ENCODE peak calls at places on chromosomes 2 and 18, in nine cellular contexts. One of them, this sample, is unnamed.

GRCh38 chr2:173749315-173749714 is 215.9 kb downstream of the SP3 start:
- DNase-seq in AG04450: no peak
- DNase-seq in neural progenitor cell: peak; percentile 29
- DNase-seq in DND-41: no peak
- DNase-seq in astrocyte: peak; percentile 22
- DNase-seq in endodermal cell: no peak
- DNase-seq in thoracic aorta: no peak
- DNase-seq in sigmoid colon: no peak
- DNase-seq in astrocyte of the spinal cord: peak; percentile 61
- DNase-seq in this sample: peak; percentile 71

GRCh38 chr2:12587729-12588522 is 128.8 kb upstream of the TRIB2 start:
- DNase-seq in astrocyte of the spinal cord: peak; percentile 90
- DNase-seq in sigmoid colon: peak; percentile 82
- DNase-seq in astrocyte: peak; percentile 92
- DNase-seq in AG04450: peak; percentile 80
- DNase-seq in DND-41: peak; percentile 10
- DNase-seq in neural progenitor cell: no peak
- DNase-seq in thoracic aorta: no peak
- DNase-seq in endodermal cell: no peak
- DNase-seq in this sample: peak; percentile 97

GRCh38 chr2:29700560-29700959 is 220.8 kb downstream of the ALK start:
- DNase-seq in astrocyte: peak; percentile 93
- DNase-seq in neural progenitor cell: no peak
- DNase-seq in sigmoid colon: no peak
- DNase-seq in astrocyte of the spinal cord: peak; percentile 48
- DNase-seq in thoracic aorta: no peak
- DNase-seq in DND-41: no peak
- DNase-seq in AG04450: peak; percentile 13
- DNase-seq in endodermal cell: no peak
- DNase-seq in this sample: peak; percentile 15

GRCh38 chr2:33240178-33240577 is 236.3 kb upstream of the RASGRP3 start:
- DNase-seq in astrocyte of the spinal cord: peak; percentile 79
- DNase-seq in sigmoid colon: no peak
- DNase-seq in endodermal cell: no peak
- DNase-seq in thoracic aorta: no peak
- DNase-seq in AG04450: peak; percentile 79
- DNase-seq in astrocyte: peak; percentile 84
- DNase-seq in DND-41: no peak
- DNase-seq in neural progenitor cell: no peak
- DNase-seq in this sample: peak; percentile 44

GRCh38 chr2:30346475-30347169 is 100.4 kb upstream of the LCLAT1 start:
- DNase-seq in AG04450: no peak
- DNase-seq in sigmoid colon: peak; percentile 90
- DNase-seq in DND-41: no peak
- DNase-seq in astrocyte of the spinal cord: no peak
- DNase-seq in astrocyte: peak; percentile 20
- DNase-seq in neural progenitor cell: peak; percentile 61
- DNase-seq in endodermal cell: peak; percentile 84
- DNase-seq in thoracic aorta: peak; percentile 41
- DNase-seq in this sample: no peak

GRCh38 chr2:101204400-101205095 is 48.1 kb upstream of the CNOT11 start:
- DNase-seq in DND-41: no peak
- DNase-seq in thoracic aorta: no peak
- DNase-seq in astrocyte of the spinal cord: peak; percentile 13
- DNase-seq in AG04450: no peak
- DNase-seq in neural progenitor cell: no peak
- DNase-seq in astrocyte: no peak
- DNase-seq in sigmoid colon: no peak
- DNase-seq in endodermal cell: no peak
- DNase-seq in this sample: peak; percentile 32

GRCh38 chr18:44341759-44342158 is 338.9 kb upstream of the SETBP1 start:
- DNase-seq in endodermal cell: no peak
- DNase-seq in thoracic aorta: no peak
- DNase-seq in astrocyte: peak; percentile 4
- DNase-seq in AG04450: no peak
- DNase-seq in neural progenitor cell: no peak
- DNase-seq in DND-41: no peak
- DNase-seq in sigmoid colon: no peak
- DNase-seq in astrocyte of the spinal cord: no peak
- DNase-seq in this sample: peak; percentile 12

GRCh38 chr2:170712653-170713279 is 2.4 kb upstream of the SP5 start:
- DNase-seq in neural progenitor cell: peak; percentile 51
- DNase-seq in thoracic aorta: no peak
- DNase-seq in astrocyte of the spinal cord: no peak
- DNase-seq in DND-41: no peak
- DNase-seq in astrocyte: no peak
- DNase-seq in endodermal cell: peak; percentile 79
- DNase-seq in AG04450: no peak
- DNase-seq in sigmoid colon: no peak
- DNase-seq in this sample: no peak

GRCh38 chr2:145744541-145745386 is 1224.8 kb upstream of the ZEB2 start:
- DNase-seq in neural progenitor cell: no peak
- DNase-seq in astrocyte: peak; percentile 99
- DNase-seq in astrocyte of the spinal cord: peak; percentile 95
- DNase-seq in endodermal cell: no peak
- DNase-seq in sigmoid colon: no peak
- DNase-seq in thoracic aorta: no peak
- DNase-seq in AG04450: peak; percentile 68
- DNase-seq in DND-41: no peak
- DNase-seq in this sample: peak; percentile 91

GRCh38 chr2:80496770-80497169 is 192.2 kb upstream of the LRRTM1 start:
- DNase-seq in endodermal cell: no peak
- DNase-seq in thoracic aorta: no peak
- DNase-seq in AG04450: peak; percentile 26
- DNase-seq in sigmoid colon: no peak
- DNase-seq in astrocyte: peak; percentile 83
- DNase-seq in DND-41: no peak
- DNase-seq in astrocyte of the spinal cord: peak; percentile 71
- DNase-seq in neural progenitor cell: no peak
- DNase-seq in this sample: peak; percentile 59

GRCh38 chr2:80501874-80502624 is 197.5 kb upstream of the LRRTM1 start:
- DNase-seq in endodermal cell: no peak
- DNase-seq in astrocyte of the spinal cord: no peak
- DNase-seq in DND-41: no peak
- DNase-seq in astrocyte: no peak
- DNase-seq in thoracic aorta: no peak
- DNase-seq in sigmoid colon: no peak
- DNase-seq in neural progenitor cell: no peak
- DNase-seq in AG04450: no peak
- DNase-seq in this sample: no peak

GRCh38 chr2:80499095-80499494 is 194.5 kb upstream of the LRRTM1 start:
- DNase-seq in endodermal cell: peak; percentile 58
- DNase-seq in DND-41: no peak
- DNase-seq in AG04450: peak; percentile 29
- DNase-seq in astrocyte of the spinal cord: peak; percentile 39
- DNase-seq in astrocyte: peak; percentile 31
- DNase-seq in thoracic aorta: no peak
- DNase-seq in sigmoid colon: no peak
- DNase-seq in neural progenitor cell: peak; percentile 42
- DNase-seq in this sample: peak; percentile 34
- TF ChIP-seq CTCF in endodermal cell: peak; percentile 77
- TF ChIP-seq CTCF in DND-41: peak; percentile 45
- TF ChIP-seq CTCF in AG04450: peak; percentile 82
- TF ChIP-seq CTCF in astrocyte of the spinal cord: peak; percentile 59
- TF ChIP-seq CTCF in astrocyte: peak; percentile 80
- TF ChIP-seq CTCF in thoracic aorta: no peak
- TF ChIP-seq CTCF in sigmoid colon: peak; percentile 37
- TF ChIP-seq CTCF in neural progenitor cell: peak; percentile 63
- TF ChIP-seq CTCF in this sample: peak; percentile 79

DNA sequence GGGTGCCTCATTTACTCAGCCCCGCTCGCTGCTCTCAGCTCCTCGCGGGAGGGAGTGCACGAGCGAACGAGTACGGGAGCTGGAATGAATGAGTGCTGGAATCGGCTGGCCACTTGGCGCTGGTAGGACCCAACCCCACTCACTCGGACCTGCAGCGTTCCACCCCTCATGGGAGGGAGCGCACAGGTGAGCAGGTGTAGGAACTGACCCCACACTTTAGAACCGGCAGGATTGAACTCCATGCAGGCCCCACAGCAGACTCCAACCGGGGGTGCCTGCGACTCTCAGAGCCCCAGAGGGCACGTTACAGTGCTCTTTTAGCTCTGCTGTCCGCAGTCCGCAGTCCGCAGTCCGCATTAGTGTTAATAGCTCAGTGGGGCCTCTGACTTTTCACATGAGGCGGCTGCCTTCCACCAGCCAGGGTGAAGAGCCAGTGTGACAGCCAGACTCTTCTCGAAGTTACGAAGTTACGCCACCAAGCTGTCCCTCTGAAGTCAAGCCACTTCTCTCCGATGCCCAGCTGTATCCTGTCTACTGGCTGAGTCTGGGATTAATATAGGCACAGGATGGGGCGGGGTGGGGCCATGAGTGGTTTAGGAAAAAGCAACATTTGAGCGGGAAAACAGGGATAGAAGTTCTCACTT is 102.7 kb upstream of the ARHGAP15 start:
- DNase-seq in thoracic aorta: no peak
- DNase-seq in neural progenitor cell: peak; percentile 62
- DNase-seq in astrocyte of the spinal cord: no peak
- DNase-seq in endodermal cell: peak; percentile 82
- DNase-seq in astrocyte: no peak
- DNase-seq in DND-41: no peak
- DNase-seq in AG04450: no peak
- DNase-seq in sigmoid colon: no peak
- DNase-seq in this sample: peak; percentile 5
- H3K4me3 ChIP-seq in thoracic aorta: no peak overlapping the region
- H3K4me3 ChIP-seq in neural progenitor cell: peak overlapping the region; percentile 43
- H3K4me3 ChIP-seq in astrocyte of the spinal cord: no peak overlapping the region
- H3K4me3 ChIP-seq in endodermal cell: peak overlapping the region; percentile 63
- H3K4me3 ChIP-seq in astrocyte: peak overlapping the region; percentile 21
- H3K4me3 ChIP-seq in DND-41: no peak overlapping the region
- H3K4me3 ChIP-seq in AG04450: no peak overlapping the region
- H3K4me3 ChIP-seq in sigmoid colon: no peak overlapping the region
- H3K4me3 ChIP-seq in this sample: no peak overlapping the region

GRCh38 chr18:9671214-9671613 is 36.9 kb upstream of the RAB31 start:
- DNase-seq in sigmoid colon: no peak
- DNase-seq in endodermal cell: no peak
- DNase-seq in thoracic aorta: no peak
- DNase-seq in astrocyte of the spinal cord: no peak
- DNase-seq in DND-41: no peak
- DNase-seq in neural progenitor cell: no peak
- DNase-seq in astrocyte: no peak
- DNase-seq in AG04450: no peak
- DNase-seq in this sample: no peak

GRCh38 chr18:9669016-9669415 is 39.1 kb upstream of the RAB31 start:
- DNase-seq in thoracic aorta: no peak
- DNase-seq in DND-41: no peak
- DNase-seq in AG04450: no peak
- DNase-seq in astrocyte: no peak
- DNase-seq in sigmoid colon: no peak
- DNase-seq in astrocyte of the spinal cord: no peak
- DNase-seq in neural progenitor cell: no peak
- DNase-seq in endodermal cell: no peak
- DNase-seq in this sample: no peak

GRCh38 chr18:9679125-9679524 is 29.0 kb upstream of the RAB31 start:
- DNase-seq in AG04450: no peak
- DNase-seq in neural progenitor cell: no peak
- DNase-seq in sigmoid colon: no peak
- DNase-seq in endodermal cell: no peak
- DNase-seq in astrocyte: no peak
- DNase-seq in thoracic aorta: no peak
- DNase-seq in astrocyte of the spinal cord: no peak
- DNase-seq in DND-41: no peak
- DNase-seq in this sample: no peak

GRCh38 chr18:9673296-9674251 is 34.5 kb upstream of the RAB31 start:
- DNase-seq in DND-41: no peak
- DNase-seq in endodermal cell: peak; percentile 69
- DNase-seq in AG04450: no peak
- DNase-seq in thoracic aorta: no peak
- DNase-seq in astrocyte: peak; percentile 50
- DNase-seq in sigmoid colon: no peak
- DNase-seq in neural progenitor cell: peak; percentile 44
- DNase-seq in astrocyte of the spinal cord: peak; percentile 61
- DNase-seq in this sample: peak; percentile 89
- TF ChIP-seq CTCF in DND-41: peak; percentile 25
- TF ChIP-seq CTCF in endodermal cell: peak; percentile 67
- TF ChIP-seq CTCF in AG04450: peak; percentile 28
- TF ChIP-seq CTCF in thoracic aorta: no peak
- TF ChIP-seq CTCF in astrocyte: peak; percentile 5
- TF ChIP-seq CTCF in sigmoid colon: no peak
- TF ChIP-seq CTCF in neural progenitor cell: peak; percentile 22
- TF ChIP-seq CTCF in astrocyte of the spinal cord: peak; percentile 34
- TF ChIP-seq CTCF in this sample: peak; percentile 38

GRCh38 chr18:22347624-22348511 is 69.8 kb downstream of the CTAGE1 start:
- DNase-seq in DND-41: no peak
- DNase-seq in AG04450: no peak
- DNase-seq in neural progenitor cell: no peak
- DNase-seq in astrocyte of the spinal cord: peak; percentile 29
- DNase-seq in sigmoid colon: no peak
- DNase-seq in endodermal cell: peak; percentile 75
- DNase-seq in thoracic aorta: no peak
- DNase-seq in astrocyte: no peak
- DNase-seq in this sample: no peak

GRCh38 chr18:22346342-22346967 is 71.3 kb downstream of the CTAGE1 start:
- DNase-seq in astrocyte of the spinal cord: peak; percentile 73
- DNase-seq in neural progenitor cell: no peak
- DNase-seq in endodermal cell: no peak
- DNase-seq in sigmoid colon: no peak
- DNase-seq in AG04450: peak; percentile 43
- DNase-seq in DND-41: no peak
- DNase-seq in astrocyte: peak; percentile 73
- DNase-seq in thoracic aorta: peak; percentile 60
- DNase-seq in this sample: peak; percentile 70

GRCh38 chr18:22348521-22349316 is 69.0 kb downstream of the CTAGE1 start:
- DNase-seq in astrocyte: peak; percentile 82
- DNase-seq in astrocyte of the spinal cord: peak; percentile 62
- DNase-seq in thoracic aorta: no peak
- DNase-seq in neural progenitor cell: peak; percentile 68
- DNase-seq in DND-41: no peak
- DNase-seq in endodermal cell: peak; percentile 86
- DNase-seq in sigmoid colon: no peak
- DNase-seq in AG04450: no peak
- DNase-seq in this sample: peak; percentile 53

GRCh38 chr18:22345733-22346132 is 72.0 kb downstream of the CTAGE1 start:
- DNase-seq in endodermal cell: no peak
- DNase-seq in sigmoid colon: no peak
- DNase-seq in neural progenitor cell: no peak
- DNase-seq in astrocyte of the spinal cord: no peak
- DNase-seq in DND-41: no peak
- DNase-seq in AG04450: no peak
- DNase-seq in thoracic aorta: no peak
- DNase-seq in astrocyte: no peak
- DNase-seq in this sample: no peak

DNA sequence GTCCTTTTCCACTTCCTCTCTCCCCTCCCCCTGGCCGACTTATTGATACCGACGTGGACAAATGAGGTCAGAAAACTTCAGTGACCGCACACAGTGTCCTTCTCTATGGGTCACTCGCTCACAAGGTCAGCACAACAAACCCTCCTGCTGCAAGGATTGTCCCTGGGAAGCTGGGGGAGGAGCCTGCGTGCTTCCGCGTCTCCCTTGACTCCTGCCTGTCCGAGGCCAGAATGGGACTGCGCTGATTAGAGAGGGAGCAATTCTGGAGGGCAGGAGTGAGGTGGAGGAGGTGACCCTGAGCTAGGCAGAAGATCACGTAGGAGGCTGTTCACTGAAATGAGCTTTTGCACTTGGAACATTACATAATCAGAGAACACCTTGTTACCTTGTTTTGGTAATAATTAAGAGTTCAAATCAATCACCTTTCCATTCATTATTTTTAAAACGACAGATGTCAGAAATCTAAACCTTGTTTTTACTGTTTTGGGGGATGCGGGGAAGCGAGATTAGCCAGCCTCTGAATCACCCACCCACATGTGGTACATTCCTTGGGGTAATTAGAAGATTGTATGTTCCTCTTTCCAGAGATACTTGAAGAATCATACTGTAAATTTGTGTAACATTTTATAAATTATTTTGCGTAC is 70.6 kb downstream of the CTAGE1 start:
- DNase-seq in endodermal cell: peak; percentile 90
- DNase-seq in sigmoid colon: peak; percentile 71
- DNase-seq in AG04450: no peak
- DNase-seq in neural progenitor cell: peak; percentile 77
- DNase-seq in DND-41: no peak
- DNase-seq in astrocyte: peak; percentile 73
- DNase-seq in astrocyte of the spinal cord: no peak
- DNase-seq in thoracic aorta: peak; percentile 41
- DNase-seq in this sample: no peak
- H3K4me3 ChIP-seq in endodermal cell: no peak overlapping the region
- H3K4me3 ChIP-seq in sigmoid colon: no peak overlapping the region
- H3K4me3 ChIP-seq in AG04450: no peak overlapping the region
- H3K4me3 ChIP-seq in neural progenitor cell: peak overlapping the region; percentile 16
- H3K4me3 ChIP-seq in DND-41: no peak overlapping the region
- H3K4me3 ChIP-seq in astrocyte: peak overlapping the region; percentile 24
- H3K4me3 ChIP-seq in astrocyte of the spinal cord: no peak overlapping the region
- H3K4me3 ChIP-seq in thoracic aorta: peak overlapping the region; percentile 78
- H3K4me3 ChIP-seq in this sample: no peak overlapping the region

This sample was measured in foreskin fibroblast.